ENCODE peak calls at places on chromosomes 6 and 20, in ten cellular contexts. G, A, F, Q, Z, U, N, I, H and O are unnamed samples.

GRCh38 chr20:56268536-56268935 is 20.0 kb downstream of the MC3R start:
- DNase-seq in G (no peak), A (no peak), F (no peak), Q (no peak), Z (no peak), U (no peak), N (no peak), I (no peak), H (no peak), O (no peak)

GRCh38 chr6:15722731-15723130 is 59.9 kb upstream of the DTNBP1 start:
- DNase-seq in G (no peak), A (no peak), F (no peak), Q (no peak), Z (no peak), U (no peak), N (no peak), I (no peak), H (no peak), O (no peak)

GRCh38 chr20:52290602-52291001 is 99.0 kb upstream of the ZFP64 start:
- DNase-seq in G (no peak), A (no peak), F (no peak), Q (no peak), Z (no peak), U (no peak), N (no peak), I (no peak), H (no peak), O (no peak)

GRCh38 chr6:89242574-89243330 is 25.6 kb upstream of the GABRR1 start:
- DNase-seq in G (peak), A (no peak), F (peak), Q (peak), Z (peak), U (no peak), N (no peak), I (peak), H (peak), O (peak)

GRCh38 chr20:49610701-49611538 is 43.0 kb upstream of the PTGIS start:
- DNase-seq in G (no peak), A (peak), F (peak), Q (peak), Z (peak), U (peak), N (peak), I (no peak), H (peak), O (peak)

GRCh38 chr6:140052757-140053729 is 678.6 kb upstream of the CITED2 start:
- DNase-seq in G (peak), A (no peak), F (peak), Q (peak), Z (no peak), U (no peak), N (no peak), I (no peak), H (peak), O (peak)

GRCh38 chr6:151044465-151045441 is 179.3 kb downstream of the MTHFD1L start:
- DNase-seq in G (peak), A (no peak), F (peak), Q (peak), Z (peak), U (no peak), N (no peak), I (peak), H (peak), O (peak)

GRCh38 chr20:37299718-37300529 is 10.5 kb downstream of the MANBAL start:
- DNase-seq in G (peak), A (no peak), F (no peak), Q (no peak), Z (no peak), U (no peak), N (no peak), I (no peak), H (no peak), O (peak)

GRCh38 chr20:38985060-38985459 is 22.9 kb downstream of the DHX35 start:
- DNase-seq in G (no peak), A (no peak), F (no peak), Q (peak), Z (no peak), U (no peak), N (no peak), I (no peak), H (peak), O (no peak)

GRCh38 chr20:7248392-7248992 is 481.0 kb downstream of the BMP2 start:
- DNase-seq in G (no peak), A (no peak), F (no peak), Q (no peak), Z (peak), U (no peak), N (no peak), I (no peak), H (no peak), O (peak)

GRCh38 chr20:62531046-62531838 is 55.4 kb upstream of the GATA5 start:
- DNase-seq in G (no peak), A (no peak), F (no peak), Q (peak), Z (no peak), U (no peak), N (no peak), I (no peak), H (no peak), O (no peak)

GRCh38 chr6:165653196-165653595 is 9.8 kb downstream of the PDE10A start:
- DNase-seq in G (peak), A (no peak), F (no peak), Q (no peak), Z (no peak), U (no peak), N (no peak), I (no peak), H (no peak), O (no peak)

GRCh38 chr20:44069203-44069931 is 117.6 kb downstream of the JPH2 start:
- DNase-seq in G (no peak), A (peak), F (no peak), Q (no peak), Z (no peak), U (peak), N (peak), I (no peak), H (peak), O (no peak)

GRCh38 chr20:23115823-23116222 is 29.7 kb upstream of the CD93 start:
- DNase-seq in G (no peak), A (no peak), F (no peak), Q (no peak), Z (no peak), U (no peak), N (no peak), I (no peak), H (peak), O (peak)

GRCh38 chr6:158068893-158069799 is 87.5 kb downstream of the SYNJ2 start:
- DNase-seq in G (peak), A (no peak), F (peak), Q (peak), Z (peak), U (no peak), N (no peak), I (peak), H (peak), O (peak)